ENCODE peak calls at places on chromosome 14, in eight cellular contexts. B is stimulated activated CD4-positive, alpha-beta T cell treated with anti-CD3 and anti-CD28 coated beads, Interleukin-15, amount 100 ng/mL, for 24 hours; U is HS-5; K is caudate nucleus; P is left lung; Y is NT2/D1; G is fibroblast of the conjunctiva; Q is HEK293T. R is an unnamed sample.

GRCh38 chr14:37223947-37224474 is 26.3 kb downstream of the MIPOL1 start:
- DNase-seq in Y (no peak), Q (no peak), P (no peak), U (no peak), B (no peak), G (no peak), K (no peak), R (no peak)

GRCh38 chr14:33229269-33229924 is 290.7 kb downstream of the NPAS3 start:
- DNase-seq in Y (no peak), K (no peak), Q (no peak), G (peak), U (no peak), B (no peak), P (no peak), R (no peak)

GRCh38 chr14:42111355-42111754 is 504.7 kb downstream of the LRFN5 start:
- DNase-seq in P (no peak), B (no peak), Q (no peak), G (no peak), K (no peak), U (no peak), Y (no peak), R (no peak)

GRCh38 chr14:30443368-30444007 is 115.5 kb upstream of the G2E3 start:
- DNase-seq in K (no peak), U (peak), P (no peak), Y (peak), G (peak), B (no peak), Q (peak), R (peak)

GRCh38 chr14:100740931-100741330 is 14.2 kb downstream of the DLK1 start:
- DNase-seq in P (no peak), U (no peak), G (no peak), Y (no peak), K (no peak), Q (no peak), B (no peak), R (no peak)

GRCh38 chr14:91173221-91173670 is 59.4 kb downstream of the DGLUCY start:
- DNase-seq in P (peak), K (peak), Y (peak), G (peak), B (peak), Q (peak), U (no peak), R (peak)

GRCh38 chr14:30005114-30005698 is 77.6 kb upstream of the PRKD1 start:
- DNase-seq in P (no peak), Q (peak), B (no peak), K (no peak), G (peak), Y (peak), U (peak), R (peak)

GRCh38 chr14:101119830-101120571 is 216.5 kb upstream of the RTL1 start:
- DNase-seq in Q (no peak), P (peak), G (no peak), U (no peak), B (no peak), K (no peak), Y (no peak), R (peak)

GRCh38 chr14:71187633-71188356 is 280.5 kb downstream of the PCNX1 start:
- DNase-seq in Y (no peak), G (no peak), B (no peak), P (no peak), U (no peak), Q (no peak), K (no peak), R (no peak)

GRCh38 chr14:98503086-98503815 is 768.7 kb downstream of the BCL11B start:
- DNase-seq in P (no peak), G (no peak), K (no peak), U (no peak), B (no peak), Q (no peak), Y (no peak), R (no peak)

GRCh38 chr14:81485372-81485771 is 48.3 kb downstream of the SEL1L start:
- DNase-seq in B (no peak), U (no peak), K (no peak), P (no peak), G (no peak), Q (no peak), Y (no peak), R (no peak)

GRCh38 chr14:68522510-68523325 is 270.1 kb downstream of the ZFP36L1 start:
- DNase-seq in Q (no peak), G (peak), P (no peak), U (no peak), K (no peak), B (no peak), Y (no peak), R (peak)